ENCODE peak calls at places on chromosomes 12 and 14, in seven cellular contexts. One of them, this sample, is unnamed.

GRCh38 chr14:104547310-104547997 is 32.1 kb upstream of the C14orf180 start:
- DNase-seq in esophagus muscularis mucosa: no peak
- DNase-seq in breast epithelium: no peak
- DNase-seq in transverse colon: no peak
- DNase-seq in stomach: no peak
- DNase-seq in endothelial cell of umbilical vein: no peak
- DNase-seq in K562: no peak
- DNase-seq in this sample: no peak

GRCh38 chr14:56808314-56809201 is 1.7 kb downstream of the OTX2 start:
- DNase-seq in esophagus muscularis mucosa: no peak
- DNase-seq in breast epithelium: no peak
- DNase-seq in transverse colon: no peak
- DNase-seq in stomach: no peak
- DNase-seq in endothelial cell of umbilical vein: no peak
- DNase-seq in K562: no peak
- DNase-seq in this sample: no peak

GRCh38 chr12:80512781-80513180 is 68.7 kb downstream of the PTPRQ start:
- DNase-seq in esophagus muscularis mucosa: no peak
- DNase-seq in breast epithelium: no peak
- DNase-seq in transverse colon: no peak
- DNase-seq in stomach: no peak
- DNase-seq in endothelial cell of umbilical vein: no peak
- DNase-seq in K562: no peak
- DNase-seq in this sample: no peak

GRCh38 chr12:22287776-22288621 is 46.5 kb downstream of the ST8SIA1 start:
- DNase-seq in esophagus muscularis mucosa: no peak
- DNase-seq in breast epithelium: no peak
- DNase-seq in transverse colon: no peak
- DNase-seq in stomach: no peak
- DNase-seq in endothelial cell of umbilical vein: peak; percentile 60
- DNase-seq in K562: no peak
- DNase-seq in this sample: no peak

GRCh38 chr12:43957732-43958131 is 121.9 kb downstream of the TMEM117 start:
- DNase-seq in esophagus muscularis mucosa: no peak
- DNase-seq in breast epithelium: no peak
- DNase-seq in transverse colon: no peak
- DNase-seq in stomach: no peak
- DNase-seq in endothelial cell of umbilical vein: peak; percentile 50
- DNase-seq in K562: peak; percentile 12
- DNase-seq in this sample: no peak

GRCh38 chr12:5562581-5562980 is 130.7 kb downstream of the NTF3 start:
- DNase-seq in esophagus muscularis mucosa: no peak
- DNase-seq in breast epithelium: no peak
- DNase-seq in transverse colon: no peak
- DNase-seq in stomach: no peak
- DNase-seq in endothelial cell of umbilical vein: no peak
- DNase-seq in K562: no peak
- DNase-seq in this sample: peak; percentile 29

GRCh38 chr12:26327975-26328635 is 132.7 kb downstream of the SSPN start:
- DNase-seq in esophagus muscularis mucosa: no peak
- DNase-seq in breast epithelium: no peak
- DNase-seq in transverse colon: no peak
- DNase-seq in stomach: no peak
- DNase-seq in endothelial cell of umbilical vein: no peak
- DNase-seq in K562: no peak
- DNase-seq in this sample: no peak

GRCh38 chr12:90999946-91000345 is 4.8 kb downstream of the EPYC start:
- DNase-seq in esophagus muscularis mucosa: no peak
- DNase-seq in breast epithelium: no peak
- DNase-seq in transverse colon: no peak
- DNase-seq in stomach: no peak
- DNase-seq in endothelial cell of umbilical vein: no peak
- DNase-seq in K562: no peak
- DNase-seq in this sample: no peak

GRCh38 chr14:104770851-104771272 is 17.9 kb downstream of the SIVA1 start:
- DNase-seq in esophagus muscularis mucosa: no peak
- DNase-seq in breast epithelium: no peak
- DNase-seq in transverse colon: no peak
- DNase-seq in stomach: no peak
- DNase-seq in endothelial cell of umbilical vein: no peak
- DNase-seq in K562: no peak
- DNase-seq in this sample: no peak

GRCh38 chr12:3490848-3491382 is at the start of gene PRMT8:
- DNase-seq in esophagus muscularis mucosa: no peak
- DNase-seq in breast epithelium: no peak
- DNase-seq in transverse colon: no peak
- DNase-seq in stomach: no peak
- DNase-seq in endothelial cell of umbilical vein: no peak
- DNase-seq in K562: no peak
- DNase-seq in this sample: no peak

GRCh38 chr12:87303396-87304012 is 725.7 kb downstream of the C12orf50 start:
- DNase-seq in esophagus muscularis mucosa: no peak
- DNase-seq in breast epithelium: no peak
- DNase-seq in transverse colon: no peak
- DNase-seq in stomach: no peak
- DNase-seq in endothelial cell of umbilical vein: no peak
- DNase-seq in K562: no peak
- DNase-seq in this sample: no peak

GRCh38 chr12:95997911-95998510 is 1.9 kb upstream of the HAL start:
- DNase-seq in esophagus muscularis mucosa: no peak
- DNase-seq in breast epithelium: no peak
- DNase-seq in transverse colon: no peak
- DNase-seq in stomach: no peak
- DNase-seq in endothelial cell of umbilical vein: no peak
- DNase-seq in K562: no peak
- DNase-seq in this sample: no peak

GRCh38 chr12:57112492-57113294 is 1.5 kb upstream of the STAT6 start:
- DNase-seq in esophagus muscularis mucosa: no peak
- DNase-seq in breast epithelium: no peak
- DNase-seq in transverse colon: no peak
- DNase-seq in stomach: peak; percentile 86
- DNase-seq in endothelial cell of umbilical vein: no peak
- DNase-seq in K562: no peak
- DNase-seq in this sample: no peak

GRCh38 chr14:42715316-42715715 is 1108.6 kb downstream of the LRFN5 start:
- DNase-seq in esophagus muscularis mucosa: no peak
- DNase-seq in breast epithelium: no peak
- DNase-seq in transverse colon: no peak
- DNase-seq in stomach: no peak
- DNase-seq in endothelial cell of umbilical vein: no peak
- DNase-seq in K562: no peak
- DNase-seq in this sample: no peak

GRCh38 chr14:105627701-105628100 is 101.3 kb downstream of the TMEM121 start:
- DNase-seq in esophagus muscularis mucosa: no peak
- DNase-seq in breast epithelium: no peak
- DNase-seq in transverse colon: no peak
- DNase-seq in stomach: no peak
- DNase-seq in endothelial cell of umbilical vein: no peak
- DNase-seq in K562: no peak
- DNase-seq in this sample: no peak

GRCh38 chr12:54340845-54341244 is 15.9 kb downstream of the COPZ1 start:
- DNase-seq in esophagus muscularis mucosa: no peak
- DNase-seq in breast epithelium: no peak
- DNase-seq in transverse colon: no peak
- DNase-seq in stomach: no peak
- DNase-seq in endothelial cell of umbilical vein: no peak
- DNase-seq in K562: no peak
- DNase-seq in this sample: no peak

GRCh38 chr12:103779410-103780092 is 61.5 kb downstream of the NT5DC3 start:
- DNase-seq in esophagus muscularis mucosa: no peak
- DNase-seq in breast epithelium: no peak
- DNase-seq in transverse colon: no peak
- DNase-seq in stomach: no peak
- DNase-seq in endothelial cell of umbilical vein: no peak
- DNase-seq in K562: no peak
- DNase-seq in this sample: no peak

GRCh38 chr14:56650075-56650474 is 70.5 kb downstream of the TMEM260 start:
- DNase-seq in esophagus muscularis mucosa: no peak
- DNase-seq in breast epithelium: no peak
- DNase-seq in transverse colon: no peak
- DNase-seq in stomach: no peak
- DNase-seq in endothelial cell of umbilical vein: peak; percentile 15
- DNase-seq in K562: no peak
- DNase-seq in this sample: peak; percentile 70

GRCh38 chr12:64796205-64796845 is 28.1 kb upstream of the TBC1D30 start:
- DNase-seq in esophagus muscularis mucosa: no peak
- DNase-seq in breast epithelium: peak; percentile 23
- DNase-seq in transverse colon: peak; percentile 68
- DNase-seq in stomach: peak; percentile 75
- DNase-seq in endothelial cell of umbilical vein: peak; percentile 93
- DNase-seq in K562: peak; percentile 62
- DNase-seq in this sample: no peak

GRCh38 chr12:52517005-52517835 is 3.0 kb downstream of the KRT5 start:
- DNase-seq in esophagus muscularis mucosa: peak; percentile 72
- DNase-seq in breast epithelium: peak; percentile 17
- DNase-seq in transverse colon: no peak
- DNase-seq in stomach: no peak
- DNase-seq in endothelial cell of umbilical vein: no peak
- DNase-seq in K562: no peak
- DNase-seq in this sample: peak; percentile 86

GRCh38 chr14:31205681-31206535 is 1.7 kb downstream of the HECTD1 start:
- DNase-seq in esophagus muscularis mucosa: no peak
- DNase-seq in breast epithelium: no peak
- DNase-seq in transverse colon: no peak
- DNase-seq in stomach: no peak
- DNase-seq in endothelial cell of umbilical vein: peak; percentile 39
- DNase-seq in K562: peak; percentile 10
- DNase-seq in this sample: peak; percentile 60

GRCh38 chr12:46524778-46525177 is 152.2 kb upstream of the SLC38A2 start:
- DNase-seq in esophagus muscularis mucosa: peak; percentile 96
- DNase-seq in breast epithelium: peak; percentile 49
- DNase-seq in transverse colon: peak; percentile 75
- DNase-seq in stomach: peak; percentile 58
- DNase-seq in endothelial cell of umbilical vein: peak; percentile 43
- DNase-seq in K562: no peak
- DNase-seq in this sample: no peak

GRCh38 chr14:38404616-38405015 is 148.7 kb upstream of the CLEC14A start:
- DNase-seq in esophagus muscularis mucosa: no peak
- DNase-seq in breast epithelium: no peak
- DNase-seq in transverse colon: no peak
- DNase-seq in stomach: no peak
- DNase-seq in endothelial cell of umbilical vein: no peak
- DNase-seq in K562: no peak
- DNase-seq in this sample: no peak

GRCh38 chr14:53146739-53147138 is 6.4 kb downstream of the DDHD1 start:
- DNase-seq in esophagus muscularis mucosa: no peak
- DNase-seq in breast epithelium: no peak
- DNase-seq in transverse colon: no peak
- DNase-seq in stomach: no peak
- DNase-seq in endothelial cell of umbilical vein: no peak
- DNase-seq in K562: no peak
- DNase-seq in this sample: no peak
- H3K4me1 ChIP-seq in esophagus muscularis mucosa: peaks cover 27% of the 10 kb centered on the region
- H3K4me1 ChIP-seq in breast epithelium: no peaks in the 10 kb centered on the region
- H3K4me1 ChIP-seq in transverse colon: peaks cover 9% of the 10 kb centered on the region
- H3K4me1 ChIP-seq in stomach: peaks cover 11% of the 10 kb centered on the region
- H3K4me1 ChIP-seq in endothelial cell of umbilical vein: peaks cover 8% of the 10 kb centered on the region
- H3K4me1 ChIP-seq in K562: no peaks in the 10 kb centered on the region
- H3K4me1 ChIP-seq in this sample: peaks cover 37% of the 10 kb centered on the region

DNA sequence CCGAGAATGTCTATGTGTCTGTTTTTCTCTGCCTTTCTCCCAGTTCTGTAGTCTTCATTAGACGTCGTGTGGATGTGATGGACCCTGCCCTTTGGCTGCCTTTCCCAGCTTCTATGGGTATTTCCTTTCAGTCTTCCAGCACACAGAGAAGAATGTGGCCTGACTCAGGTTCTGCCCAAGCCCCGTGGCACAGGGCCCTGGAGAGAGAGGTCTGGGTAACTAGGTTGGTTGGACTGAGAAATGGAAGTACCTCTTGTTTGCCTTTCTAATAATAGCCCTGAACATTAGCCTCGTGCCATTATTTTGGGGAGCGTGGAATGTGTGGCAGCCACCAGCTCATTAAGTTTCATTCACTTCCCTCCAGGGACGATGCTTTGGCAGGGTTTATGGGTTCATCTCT is 3.9 kb downstream of the FOXJ2 start:
- DNase-seq in esophagus muscularis mucosa: no peak
- DNase-seq in breast epithelium: no peak
- DNase-seq in transverse colon: no peak
- DNase-seq in stomach: peak; percentile 79
- DNase-seq in endothelial cell of umbilical vein: no peak
- DNase-seq in K562: no peak
- DNase-seq in this sample: no peak
- TF ChIP-seq POLR2AphosphoS5 in esophagus muscularis mucosa: no peak
- TF ChIP-seq POLR2AphosphoS5 in breast epithelium: no peak
- TF ChIP-seq POLR2AphosphoS5 in transverse colon: no peak
- TF ChIP-seq POLR2AphosphoS5 in stomach: no peak
- TF ChIP-seq POLR2AphosphoS5 in endothelial cell of umbilical vein: no peak
- TF ChIP-seq POLR2AphosphoS5 in K562: no peak
- TF ChIP-seq POLR2AphosphoS5 in this sample: no peak

DNA sequence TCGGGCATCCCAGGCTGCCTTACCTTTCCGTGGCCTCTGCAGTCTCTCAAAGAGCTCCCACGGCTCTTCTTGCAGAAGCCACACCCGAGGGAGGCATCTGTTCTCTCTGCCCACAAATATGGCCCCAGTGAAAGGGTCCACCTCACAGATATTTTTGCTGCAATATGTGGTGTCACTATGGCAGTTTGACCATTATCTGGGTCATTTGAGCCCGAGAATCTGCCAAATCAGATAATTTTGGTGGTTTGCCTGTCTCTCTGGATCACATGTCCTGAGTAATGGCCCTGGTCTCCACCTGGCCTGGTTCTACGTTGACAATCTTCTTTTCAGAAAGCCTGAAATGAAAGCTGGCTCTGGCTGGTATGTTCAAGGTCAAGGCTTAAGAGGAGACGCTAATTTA is 5.7 kb upstream of the WSCD2 start:
- DNase-seq in esophagus muscularis mucosa: no peak
- DNase-seq in breast epithelium: no peak
- DNase-seq in transverse colon: no peak
- DNase-seq in stomach: no peak
- DNase-seq in endothelial cell of umbilical vein: no peak
- DNase-seq in K562: no peak
- DNase-seq in this sample: no peak
- TF ChIP-seq POLR2A in esophagus muscularis mucosa: no peak
- TF ChIP-seq POLR2A in breast epithelium: no peak
- TF ChIP-seq POLR2A in transverse colon: no peak
- TF ChIP-seq POLR2A in stomach: no peak
- TF ChIP-seq POLR2A in endothelial cell of umbilical vein: no peak
- TF ChIP-seq POLR2A in K562: no peak
- TF ChIP-seq POLR2A in this sample: no peak

GRCh38 chr12:6954316-6954710 is 3.2 kb downstream of the PTPN6 start:
- DNase-seq in esophagus muscularis mucosa: no peak
- DNase-seq in breast epithelium: no peak
- DNase-seq in transverse colon: no peak
- DNase-seq in stomach: no peak
- DNase-seq in endothelial cell of umbilical vein: no peak
- DNase-seq in K562: no peak
- DNase-seq in this sample: no peak

GRCh38 chr12:6954754-6955461 is 3.8 kb downstream of the PTPN6 start:
- DNase-seq in esophagus muscularis mucosa: no peak
- DNase-seq in breast epithelium: no peak
- DNase-seq in transverse colon: no peak
- DNase-seq in stomach: no peak
- DNase-seq in endothelial cell of umbilical vein: no peak
- DNase-seq in K562: no peak
- DNase-seq in this sample: no peak

GRCh38 chr12:6952121-6952859 is 1.1 kb downstream of the PTPN6 start:
- DNase-seq in esophagus muscularis mucosa: no peak
- DNase-seq in breast epithelium: no peak
- DNase-seq in transverse colon: no peak
- DNase-seq in stomach: no peak
- DNase-seq in endothelial cell of umbilical vein: no peak
- DNase-seq in K562: no peak
- DNase-seq in this sample: no peak

GRCh38 chr12:6952860-6953416 is 1.8 kb downstream of the PTPN6 start:
- DNase-seq in esophagus muscularis mucosa: no peak
- DNase-seq in breast epithelium: no peak
- DNase-seq in transverse colon: no peak
- DNase-seq in stomach: no peak
- DNase-seq in endothelial cell of umbilical vein: no peak
- DNase-seq in K562: no peak
- DNase-seq in this sample: no peak

GRCh38 chr12:6953417-6954315 is 2.5 kb downstream of the PTPN6 start:
- DNase-seq in esophagus muscularis mucosa: no peak
- DNase-seq in breast epithelium: no peak
- DNase-seq in transverse colon: peak; percentile 79
- DNase-seq in stomach: peak; percentile 54
- DNase-seq in endothelial cell of umbilical vein: peak; percentile 46
- DNase-seq in K562: no peak
- DNase-seq in this sample: no peak
- H3K4me1 ChIP-seq in esophagus muscularis mucosa: peaks cover 18% of the 10 kb centered on the region
- H3K4me1 ChIP-seq in breast epithelium: no peaks in the 10 kb centered on the region
- H3K4me1 ChIP-seq in transverse colon: peaks cover 9% of the 10 kb centered on the region
- H3K4me1 ChIP-seq in stomach: peaks cover 32% of the 10 kb centered on the region
- H3K4me1 ChIP-seq in endothelial cell of umbilical vein: peaks cover 17% of the 10 kb centered on the region
- H3K4me1 ChIP-seq in K562: peaks cover 54% of the 10 kb centered on the region
- H3K4me1 ChIP-seq in this sample: peaks cover 9% of the 10 kb centered on the region